ENCODE peak calls at places on chromosomes 5 and 9, in eight cellular contexts. W is EL, Y is pancreas, X is type B pancreatic cell, R is head of caudate nucleus, J is NCI-H1105, N is WTC11, O is HFF-Myc. F is an unnamed sample.

GRCh38 chr5:78983601-78984000 is 1.5 kb downstream of the ARSB start:
- DNase-seq in N (no peak), R (no peak), Y (no peak), O (no peak), J (no peak), W (peak), X (no peak), F (no peak)

GRCh38 chr9:19629506-19629905 is 159.3 kb downstream of the SLC24A2 start:
- DNase-seq in R (no peak), N (peak), X (no peak), W (no peak), O (no peak), Y (no peak), J (no peak), F (no peak)

GRCh38 chr5:139312075-139312474 is 18.5 kb downstream of the MATR3 start:
- DNase-seq in Y (no peak), O (no peak), J (no peak), N (no peak), X (no peak), R (no peak), W (no peak), F (no peak)

GRCh38 chr9:129474740-129475404 is 146.0 kb downstream of the C9orf50 start:
- DNase-seq in O (no peak), Y (no peak), N (no peak), R (no peak), J (no peak), X (no peak), W (no peak), F (no peak)

GRCh38 chr5:112338681-112339337 is 80.3 kb downstream of the EPB41L4A start:
- DNase-seq in N (no peak), J (no peak), Y (no peak), W (peak), R (no peak), X (no peak), O (no peak), F (peak)

GRCh38 chr5:64784451-64785025 is 15.8 kb downstream of the CWC27 start:
- DNase-seq in R (peak), N (peak), X (peak), O (peak), W (peak), J (peak), Y (peak), F (no peak)

GRCh38 chr5:145521066-145521465 is 314.1 kb downstream of the PRELID2 start:
- DNase-seq in Y (no peak), X (no peak), O (no peak), N (no peak), W (no peak), R (no peak), J (no peak), F (peak)

GRCh38 chr9:127050581-127050980 is 71.9 kb downstream of the ANGPTL2 start:
- DNase-seq in O (no peak), W (no peak), X (peak), Y (no peak), N (no peak), R (peak), J (no peak), F (no peak)

GRCh38 chr5:120442694-120443093 is 21.4 kb upstream of the PRR16 start:
- DNase-seq in W (no peak), Y (no peak), O (no peak), X (no peak), R (no peak), J (no peak), N (no peak), F (no peak)

GRCh38 chr5:151463137-151464029 is 16.0 kb downstream of the SLC36A1 start:
- DNase-seq in J (no peak), O (no peak), W (no peak), X (no peak), N (peak), Y (no peak), R (no peak), F (no peak)

GRCh38 chr9:137435980-137436760 is 5.0 kb downstream of the ENTPD8 start:
- DNase-seq in X (no peak), W (peak), J (no peak), R (no peak), O (no peak), N (peak), Y (peak), F (no peak)

GRCh38 chr9:88433583-88434240 is 45.5 kb downstream of the SPIN1 start:
- DNase-seq in X (no peak), Y (no peak), O (peak), W (peak), R (no peak), N (no peak), J (no peak), F (no peak)

GRCh38 chr5:60483046-60483445 is 216.9 kb downstream of the DEPDC1B start:
- DNase-seq in O (no peak), N (no peak), X (no peak), R (no peak), J (no peak), W (peak), Y (no peak), F (peak)

GRCh38 chr5:14399054-14399657 is 182.4 kb upstream of the OTULINL start:
- DNase-seq in R (no peak), J (peak), W (peak), N (no peak), Y (no peak), X (no peak), O (peak), F (peak)

F was measured in foreskin keratinocyte.